ENCODE peak calls at places on chromosomes 3 and 15, in four cellular contexts. A, U, T and N are unnamed samples.

GRCh38 chr3:20511863-20512262 is 325.9 kb upstream of the SGO1 start:
- DNase-seq in A (no peak), U (no peak), T (peak; percentile 38), N (no peak)

GRCh38 chr15:43370310-43370974 is 401 bp downstream of the ZSCAN29 start:
- DNase-seq in A (peak; percentile 18), U (peak; percentile 45), T (peak; percentile 42), N (peak; percentile 80)

GRCh38 chr3:108301695-108302404 is 5.5 kb downstream of the HHLA2 start:
- DNase-seq in A (no peak), U (no peak), T (no peak), N (no peak)

GRCh38 chr3:5205165-5205941 is 17.8 kb downstream of the EDEM1 start:
- DNase-seq in A (no peak), U (no peak), T (no peak), N (no peak)

GRCh38 chr15:68339481-68339880 is 61.9 kb downstream of the FEM1B start:
- DNase-seq in A (no peak), U (peak; percentile 70), T (no peak), N (no peak)

GRCh38 chr15:59274126-59274970 is 67.7 kb downstream of the LDHAL6B start:
- DNase-seq in A (no peak), U (no peak), T (no peak), N (no peak)

GRCh38 chr3:61518590-61518989 is 42.8 kb upstream of the PTPRG start:
- DNase-seq in A (no peak), U (no peak), T (no peak), N (no peak)

GRCh38 chr3:101988591-101988990 is 139.3 kb downstream of the NFKBIZ start:
- DNase-seq in A (no peak), U (no peak), T (no peak), N (no peak)

GRCh38 chr15:63054985-63055384 is 12.4 kb downstream of the TPM1 start:
- DNase-seq in A (no peak), U (no peak), T (no peak), N (no peak)

GRCh38 chr15:44101944-44102343 is 93.1 kb downstream of the FRMD5 start:
- DNase-seq in A (no peak), U (no peak), T (no peak), N (no peak)

GRCh38 chr3:150020527-150020926 is 49.8 kb upstream of the PFN2 start:
- DNase-seq in A (no peak), U (no peak), T (no peak), N (no peak)

GRCh38 chr15:35289029-35289617 is 204.0 kb upstream of the NANOGP8 start:
- DNase-seq in A (no peak), U (no peak), T (peak; percentile 12), N (no peak)

GRCh38 chr3:84965141-84965540 is 6.4 kb downstream of the CADM2 start:
- DNase-seq in A (no peak), U (no peak), T (peak; percentile 75), N (no peak)

GRCh38 chr3:194711913-194712312 is 26.2 kb downstream of the FAM43A start:
- DNase-seq in A (peak; percentile 67), U (peak; percentile 76), T (no peak), N (no peak)

GRCh38 chr3:109073116-109073515 is 44.8 kb downstream of the MORC1 start:
- DNase-seq in A (no peak), U (no peak), T (no peak), N (no peak)

GRCh38 chr3:72657666-72658065 is 190.6 kb downstream of the SHQ1 start:
- DNase-seq in A (no peak), U (no peak), T (no peak), N (no peak)

GRCh38 chr15:57559875-57560274 is 31.8 kb upstream of the MYZAP start:
- DNase-seq in A (peak; percentile 66), U (peak; percentile 80), T (peak; percentile 83), N (no peak)

GRCh38 chr15:38028869-38029268 is 94.4 kb downstream of the TMCO5A start:
- DNase-seq in A (no peak), U (no peak), T (no peak), N (no peak)

GRCh38 chr15:59997070-59997701 is 6.9 kb upstream of the FOXB1 start:
- DNase-seq in A (no peak), U (no peak), T (peak; percentile 43), N (peak; percentile 54)

GRCh38 chr15:74642328-74642723 is 26.7 kb downstream of the CLK3 start:
- DNase-seq in A (no peak), U (no peak), T (no peak), N (no peak)

GRCh38 chr15:74648051-74648622 is 32.5 kb downstream of the CLK3 start:
- DNase-seq in A (no peak), U (no peak), T (no peak), N (no peak)

GRCh38 chr15:74642724-74643367 is 27.2 kb downstream of the CLK3 start:
- DNase-seq in A (no peak), U (no peak), T (no peak), N (no peak)

GRCh38 chr15:74641151-74641550 is 25.5 kb downstream of the CLK3 start:
- DNase-seq in A (no peak), U (no peak), T (no peak), N (no peak)

GRCh38 chr15:74643368-74644204 is 27.9 kb downstream of the CLK3 start:
- DNase-seq in A (no peak), U (no peak), T (no peak), N (no peak)
- H3K4me3 ChIP-seq in A (no peak overlapping the region), U (no peak overlapping the region), T (no peak overlapping the region), N (no peak overlapping the region)

DNA sequence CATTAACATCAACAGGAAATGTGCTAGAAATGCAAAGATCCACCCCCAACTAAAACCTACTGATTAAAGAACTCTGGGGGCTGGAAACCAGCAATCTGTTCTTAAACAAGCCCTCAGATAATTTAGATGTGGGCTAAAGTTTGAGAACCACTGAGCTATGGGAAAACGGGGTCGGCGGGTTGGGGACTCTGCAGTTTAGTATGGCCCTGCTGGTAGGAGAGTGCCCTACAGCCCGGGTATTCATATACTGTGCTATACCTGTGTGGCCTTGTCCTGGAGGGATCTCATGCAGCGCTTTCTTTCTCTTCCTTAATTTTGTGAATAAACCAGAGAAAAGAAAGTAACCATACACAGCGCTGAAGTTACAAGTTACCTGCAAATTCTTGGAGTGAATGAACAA is 189.7 kb upstream of the GBE1 start:
- DNase-seq in A (no peak), U (no peak), T (no peak), N (no peak)
- TF ChIP-seq CTCF in A (no peak), U (no peak), T (no peak), N (no peak)

DNA sequence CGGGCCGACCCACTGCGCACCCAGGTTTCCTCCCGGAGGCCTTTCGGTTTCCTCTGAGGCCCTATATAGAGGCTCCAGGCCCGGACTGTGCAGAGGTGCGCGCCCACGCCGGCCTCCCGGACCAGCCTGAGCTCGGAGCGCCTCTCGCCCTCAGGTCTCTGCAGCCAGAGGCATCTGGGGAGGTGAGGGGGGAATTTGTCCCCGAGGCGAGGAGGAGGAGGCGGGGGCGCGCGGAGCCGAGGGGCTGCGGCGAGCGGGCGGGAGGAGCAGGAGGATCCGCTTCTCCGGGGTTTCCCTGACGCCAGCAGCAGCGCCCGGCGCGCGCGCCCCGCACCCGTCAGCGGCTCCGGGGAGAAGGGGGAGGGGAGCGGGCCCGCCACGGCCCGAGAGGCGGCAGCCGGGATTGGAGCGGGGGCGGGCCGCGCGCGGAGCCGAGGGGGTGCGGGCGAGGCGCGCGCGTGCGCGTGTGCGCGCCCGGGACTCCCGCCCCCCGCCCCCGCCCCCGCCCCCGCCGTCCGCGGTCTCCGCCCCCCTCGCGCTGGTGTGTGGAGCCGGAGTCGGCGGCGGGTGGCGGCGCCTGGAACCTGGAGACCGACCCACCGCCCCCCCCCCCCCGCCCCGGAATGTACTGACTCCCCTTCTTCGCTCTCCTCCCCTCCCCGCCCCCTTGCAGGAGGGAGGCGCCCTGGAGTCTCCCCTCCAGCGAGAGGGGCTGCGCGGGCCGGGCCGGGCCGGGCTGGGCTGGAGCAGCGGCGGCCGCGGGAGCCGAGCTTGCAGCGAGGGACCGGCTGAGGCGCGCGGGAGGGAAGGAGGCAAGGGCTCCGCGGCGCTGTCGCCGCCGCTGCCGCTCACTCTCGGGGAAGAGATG is at the start of gene NEO1:
- DNase-seq in A (peak; percentile 88), U (peak; percentile 95), T (peak; percentile 93), N (peak; percentile 95)
- H3K27ac ChIP-seq in A (peak within 1 kb of the TSS; percentile 81), U (peak within 1 kb of the TSS; percentile 90), T (peak within 1 kb of the TSS; percentile 99), N (peak within 1 kb of the TSS; percentile 91)

GRCh38 chr3:2873986-2874385 is 236.2 kb downstream of the IL5RA start:
- DNase-seq in A (no peak), U (no peak), T (no peak), N (no peak)
- H3K4me3 ChIP-seq in A (no peak overlapping the region), U (no peak overlapping the region), T (no peak overlapping the region), N (no peak overlapping the region)

DNA sequence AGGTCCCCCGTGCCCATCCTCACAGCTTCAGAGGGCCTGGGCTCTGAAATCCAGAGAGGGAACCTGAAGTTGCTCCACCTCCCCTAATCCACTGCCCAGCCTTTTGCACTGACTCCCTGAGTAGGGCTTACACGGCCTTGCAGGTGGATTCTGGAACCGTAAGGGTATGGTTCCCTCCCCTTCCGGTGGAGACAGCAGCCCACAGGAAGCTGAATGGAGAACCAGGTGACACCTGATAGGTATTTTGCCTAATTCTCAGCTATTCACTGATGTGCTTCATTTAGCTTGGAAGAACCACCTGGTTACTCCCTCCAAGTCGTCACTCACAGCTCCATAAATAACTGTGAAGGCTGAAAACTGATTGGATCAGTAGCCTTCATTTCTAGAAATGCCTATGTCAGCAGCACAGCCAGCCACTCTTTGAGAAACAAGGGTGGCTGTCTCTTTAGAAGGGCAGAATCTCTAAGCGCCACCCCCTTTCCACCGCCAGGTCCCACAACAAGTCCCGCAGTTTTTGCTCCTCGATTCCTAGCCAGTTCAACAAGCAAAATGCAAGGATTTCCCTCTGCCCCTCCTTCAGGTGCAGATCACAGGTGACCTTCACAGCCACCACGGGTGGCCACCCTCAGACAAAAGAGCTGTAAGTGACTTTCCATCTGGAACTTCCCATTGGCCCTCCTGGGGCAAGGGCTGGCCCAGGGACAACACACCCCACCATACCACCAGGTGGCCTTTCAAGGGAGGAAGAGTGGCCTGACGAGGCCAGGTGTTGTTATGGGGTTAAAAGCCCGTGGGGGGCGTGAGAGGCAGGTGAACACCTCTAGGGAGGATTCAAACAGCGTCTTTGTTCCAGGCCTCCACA is 112.9 kb downstream of the SEC22A start:
- DNase-seq in A (no peak), U (peak; percentile 30), T (peak; percentile 21), N (peak; percentile 26)
- TF ChIP-seq CTCF in A (no peak), U (no peak), T (no peak), N (no peak)

DNA sequence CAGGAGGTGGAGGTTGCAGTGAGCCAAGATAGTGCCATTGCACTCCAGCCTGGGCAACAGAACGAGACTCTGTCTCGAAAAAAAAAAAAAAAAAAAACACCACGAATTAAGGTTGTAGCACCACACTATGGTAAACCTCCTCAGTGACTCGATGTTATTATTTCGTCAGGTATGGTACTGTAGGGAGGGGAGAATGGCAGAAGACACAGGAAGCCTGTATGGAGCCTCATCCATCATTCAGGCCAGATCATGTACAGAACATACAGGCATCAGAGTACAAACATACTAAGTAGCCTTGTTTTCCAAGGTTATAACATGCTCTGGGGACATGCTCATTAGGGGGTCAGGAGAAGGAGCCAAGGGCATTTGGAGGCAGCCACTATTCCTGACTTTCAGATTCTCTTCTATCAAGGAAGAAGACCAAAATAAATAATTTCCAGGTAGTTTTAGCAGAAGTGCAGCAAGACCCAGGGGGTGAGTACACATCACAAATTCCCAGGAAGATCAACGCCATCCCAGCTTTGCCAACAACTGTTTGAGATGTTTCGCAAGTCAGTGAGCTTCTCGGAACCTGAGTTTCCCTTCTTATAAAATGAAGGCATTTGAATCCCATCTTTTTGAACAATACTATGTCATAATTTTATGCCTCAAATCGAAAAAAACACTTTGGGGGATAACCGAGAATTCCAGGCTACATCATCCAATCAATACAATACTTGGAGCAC is 79.8 kb downstream of the FOXP1 start:
- DNase-seq in A (no peak), U (no peak), T (no peak), N (no peak)
- H3K27ac ChIP-seq in A (no peak overlapping the region), U (no peak overlapping the region), T (no peak overlapping the region), N (no peak overlapping the region)